ENCODE peak calls at places on chromosome 5, in nine cellular contexts. One of them, this sample, is unnamed.

GRCh38 chr5:94021246-94021645 is 279.8 kb upstream of the POU5F2 start:
- DNase-seq in thyroid gland: no peak
- DNase-seq in endothelial cell: no peak
- DNase-seq in lower leg skin: no peak
- DNase-seq in GM23338: no peak
- DNase-seq in BJ: no peak
- DNase-seq in AG10803: peak; percentile 66
- DNase-seq in epithelial cell of esophagus: peak; percentile 80
- DNase-seq in GM20000: no peak
- DNase-seq in this sample: peak; percentile 57

GRCh38 chr5:10452768-10453331 is 11.2 kb downstream of the ROPN1L start:
- DNase-seq in thyroid gland: peak; percentile 20
- DNase-seq in endothelial cell: peak; percentile 26
- DNase-seq in lower leg skin: no peak
- DNase-seq in GM23338: peak; percentile 87
- DNase-seq in BJ: peak; percentile 67
- DNase-seq in AG10803: peak; percentile 94
- DNase-seq in epithelial cell of esophagus: peak; percentile 88
- DNase-seq in GM20000: peak; percentile 82
- DNase-seq in this sample: peak; percentile 94

GRCh38 chr5:14452685-14453084 is 128.9 kb upstream of the OTULINL start:
- DNase-seq in thyroid gland: no peak
- DNase-seq in endothelial cell: no peak
- DNase-seq in lower leg skin: no peak
- DNase-seq in GM23338: no peak
- DNase-seq in BJ: no peak
- DNase-seq in AG10803: peak; percentile 50
- DNase-seq in epithelial cell of esophagus: no peak
- DNase-seq in GM20000: no peak
- DNase-seq in this sample: no peak

GRCh38 chr5:61327761-61328753 is 4.0 kb upstream of the ZSWIM6 start:
- DNase-seq in thyroid gland: no peak
- DNase-seq in endothelial cell: no peak
- DNase-seq in lower leg skin: no peak
- DNase-seq in GM23338: peak; percentile 40
- DNase-seq in BJ: no peak
- DNase-seq in AG10803: peak; percentile 85
- DNase-seq in epithelial cell of esophagus: peak; percentile 81
- DNase-seq in GM20000: peak; percentile 60
- DNase-seq in this sample: peak; percentile 85

GRCh38 chr5:116671211-116671736 is 96.7 kb upstream of the SEMA6A start:
- DNase-seq in thyroid gland: no peak
- DNase-seq in endothelial cell: no peak
- DNase-seq in lower leg skin: no peak
- DNase-seq in GM23338: no peak
- DNase-seq in BJ: no peak
- DNase-seq in AG10803: no peak
- DNase-seq in epithelial cell of esophagus: no peak
- DNase-seq in GM20000: peak; percentile 63
- DNase-seq in this sample: no peak

GRCh38 chr5:15560421-15560820 is 60.4 kb downstream of the FBXL7 start:
- DNase-seq in thyroid gland: no peak
- DNase-seq in endothelial cell: no peak
- DNase-seq in lower leg skin: no peak
- DNase-seq in GM23338: no peak
- DNase-seq in BJ: no peak
- DNase-seq in AG10803: peak; percentile 23
- DNase-seq in epithelial cell of esophagus: peak; percentile 17
- DNase-seq in GM20000: no peak
- DNase-seq in this sample: no peak

GRCh38 chr5:54261596-54261995 is 48.8 kb downstream of the ARL15 start:
- DNase-seq in thyroid gland: no peak
- DNase-seq in endothelial cell: no peak
- DNase-seq in lower leg skin: no peak
- DNase-seq in GM23338: no peak
- DNase-seq in BJ: no peak
- DNase-seq in AG10803: no peak
- DNase-seq in epithelial cell of esophagus: no peak
- DNase-seq in GM20000: no peak
- DNase-seq in this sample: no peak

GRCh38 chr5:135396459-135397055 is 2.5 kb downstream of the MACROH2A1 start:
- DNase-seq in thyroid gland: no peak
- DNase-seq in endothelial cell: no peak
- DNase-seq in lower leg skin: no peak
- DNase-seq in GM23338: no peak
- DNase-seq in BJ: no peak
- DNase-seq in AG10803: no peak
- DNase-seq in epithelial cell of esophagus: peak; percentile 82
- DNase-seq in GM20000: no peak
- DNase-seq in this sample: no peak

GRCh38 chr5:134994560-134995156 is 27.0 kb downstream of the CATSPER3 start:
- DNase-seq in thyroid gland: no peak
- DNase-seq in endothelial cell: no peak
- DNase-seq in lower leg skin: no peak
- DNase-seq in GM23338: no peak
- DNase-seq in BJ: no peak
- DNase-seq in AG10803: no peak
- DNase-seq in epithelial cell of esophagus: no peak
- DNase-seq in GM20000: no peak
- DNase-seq in this sample: no peak

GRCh38 chr5:140364472-140364765 is 4.4 kb downstream of the SLC4A9 start:
- DNase-seq in thyroid gland: no peak
- DNase-seq in endothelial cell: no peak
- DNase-seq in lower leg skin: no peak
- DNase-seq in GM23338: no peak
- DNase-seq in BJ: no peak
- DNase-seq in AG10803: no peak
- DNase-seq in epithelial cell of esophagus: no peak
- DNase-seq in GM20000: no peak
- DNase-seq in this sample: no peak

GRCh38 chr5:140365282-140365681 is 5.3 kb downstream of the SLC4A9 start:
- DNase-seq in thyroid gland: no peak
- DNase-seq in endothelial cell: no peak
- DNase-seq in lower leg skin: no peak
- DNase-seq in GM23338: no peak
- DNase-seq in BJ: no peak
- DNase-seq in AG10803: no peak
- DNase-seq in epithelial cell of esophagus: no peak
- DNase-seq in GM20000: no peak
- DNase-seq in this sample: no peak

GRCh38 chr5:140366770-140367630 is 7.0 kb downstream of the SLC4A9 start:
- DNase-seq in thyroid gland: no peak
- DNase-seq in endothelial cell: no peak
- DNase-seq in lower leg skin: no peak
- DNase-seq in GM23338: peak; percentile 22
- DNase-seq in BJ: no peak
- DNase-seq in AG10803: no peak
- DNase-seq in epithelial cell of esophagus: no peak
- DNase-seq in GM20000: peak; percentile 0
- DNase-seq in this sample: no peak

GRCh38 chr5:140365941-140366340 is 5.9 kb downstream of the SLC4A9 start:
- DNase-seq in thyroid gland: no peak
- DNase-seq in endothelial cell: no peak
- DNase-seq in lower leg skin: no peak
- DNase-seq in GM23338: no peak
- DNase-seq in BJ: no peak
- DNase-seq in AG10803: no peak
- DNase-seq in epithelial cell of esophagus: no peak
- DNase-seq in GM20000: peak; percentile 1
- DNase-seq in this sample: no peak

DNA sequence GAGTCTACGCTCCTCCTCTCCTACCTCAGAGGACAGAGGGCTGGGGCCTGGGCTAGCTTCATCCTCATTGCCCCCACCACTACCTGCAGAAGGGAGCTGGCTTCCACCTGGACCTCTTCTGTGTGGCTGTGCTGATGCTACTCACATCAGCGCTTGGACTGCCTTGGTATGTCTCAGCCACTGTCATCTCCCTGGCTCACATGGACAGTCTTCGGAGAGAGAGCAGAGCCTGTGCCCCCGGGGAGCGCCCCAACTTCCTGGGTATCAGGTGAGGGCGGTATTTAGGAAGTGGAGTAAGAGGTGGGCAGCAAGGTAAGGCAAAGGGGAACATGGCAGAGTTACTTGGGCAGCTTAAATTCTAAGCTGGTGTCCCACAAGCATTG is 7.6 kb downstream of the SLC4A9 start:
- DNase-seq in thyroid gland: no peak
- DNase-seq in endothelial cell: no peak
- DNase-seq in lower leg skin: no peak
- DNase-seq in GM23338: no peak
- DNase-seq in BJ: no peak
- DNase-seq in AG10803: no peak
- DNase-seq in epithelial cell of esophagus: no peak
- DNase-seq in GM20000: no peak
- DNase-seq in this sample: no peak
- TF ChIP-seq CTCF in thyroid gland: no peak
- TF ChIP-seq CTCF in endothelial cell: no peak
- TF ChIP-seq CTCF in lower leg skin: no peak
- TF ChIP-seq CTCF in GM23338: no peak
- TF ChIP-seq CTCF in BJ: no peak
- TF ChIP-seq CTCF in AG10803: no peak
- TF ChIP-seq CTCF in epithelial cell of esophagus: no peak
- TF ChIP-seq CTCF in GM20000: no peak
- TF ChIP-seq CTCF in this sample: no peak

GRCh38 chr5:53180971-53181370 is 71.4 kb upstream of the MOCS2 start:
- DNase-seq in thyroid gland: no peak
- DNase-seq in endothelial cell: no peak
- DNase-seq in lower leg skin: no peak
- DNase-seq in GM23338: no peak
- DNase-seq in BJ: no peak
- DNase-seq in AG10803: peak; percentile 37
- DNase-seq in epithelial cell of esophagus: no peak
- DNase-seq in GM20000: no peak
- DNase-seq in this sample: no peak

GRCh38 chr5:53179681-53180080 is 70.1 kb upstream of the MOCS2 start:
- DNase-seq in thyroid gland: no peak
- DNase-seq in endothelial cell: no peak
- DNase-seq in lower leg skin: no peak
- DNase-seq in GM23338: no peak
- DNase-seq in BJ: no peak
- DNase-seq in AG10803: peak; percentile 72
- DNase-seq in epithelial cell of esophagus: no peak
- DNase-seq in GM20000: no peak
- DNase-seq in this sample: no peak

GRCh38 chr5:53173083-53173482 is 63.5 kb upstream of the MOCS2 start:
- DNase-seq in thyroid gland: no peak
- DNase-seq in endothelial cell: no peak
- DNase-seq in lower leg skin: peak; percentile 27
- DNase-seq in GM23338: no peak
- DNase-seq in BJ: no peak
- DNase-seq in AG10803: peak; percentile 58
- DNase-seq in epithelial cell of esophagus: peak; percentile 95
- DNase-seq in GM20000: no peak
- DNase-seq in this sample: no peak

GRCh38 chr5:53178830-53179229 is 69.3 kb upstream of the MOCS2 start:
- DNase-seq in thyroid gland: no peak
- DNase-seq in endothelial cell: no peak
- DNase-seq in lower leg skin: no peak
- DNase-seq in GM23338: no peak
- DNase-seq in BJ: no peak
- DNase-seq in AG10803: no peak
- DNase-seq in epithelial cell of esophagus: no peak
- DNase-seq in GM20000: no peak
- DNase-seq in this sample: no peak
- TF ChIP-seq CTCF in thyroid gland: no peak
- TF ChIP-seq CTCF in endothelial cell: no peak
- TF ChIP-seq CTCF in lower leg skin: no peak
- TF ChIP-seq CTCF in GM23338: no peak
- TF ChIP-seq CTCF in BJ: no peak
- TF ChIP-seq CTCF in AG10803: no peak
- TF ChIP-seq CTCF in epithelial cell of esophagus: no peak
- TF ChIP-seq CTCF in GM20000: no peak
- TF ChIP-seq CTCF in this sample: no peak

GRCh38 chr5:62791059-62791458 is 212.4 kb downstream of the LRRC70 start:
- DNase-seq in thyroid gland: no peak
- DNase-seq in endothelial cell: no peak
- DNase-seq in lower leg skin: no peak
- DNase-seq in GM23338: peak; percentile 47
- DNase-seq in BJ: no peak
- DNase-seq in AG10803: no peak
- DNase-seq in epithelial cell of esophagus: peak; percentile 12
- DNase-seq in GM20000: no peak
- DNase-seq in this sample: peak; percentile 52
- TF ChIP-seq CTCF in thyroid gland: no peak
- TF ChIP-seq CTCF in endothelial cell: no peak
- TF ChIP-seq CTCF in lower leg skin: no peak
- TF ChIP-seq CTCF in GM23338: peak; percentile 67
- TF ChIP-seq CTCF in BJ: peak; percentile 23
- TF ChIP-seq CTCF in AG10803: peak; percentile 6
- TF ChIP-seq CTCF in epithelial cell of esophagus: peak; percentile 24
- TF ChIP-seq CTCF in GM20000: peak; percentile 18
- TF ChIP-seq CTCF in this sample: peak; percentile 52

DNA sequence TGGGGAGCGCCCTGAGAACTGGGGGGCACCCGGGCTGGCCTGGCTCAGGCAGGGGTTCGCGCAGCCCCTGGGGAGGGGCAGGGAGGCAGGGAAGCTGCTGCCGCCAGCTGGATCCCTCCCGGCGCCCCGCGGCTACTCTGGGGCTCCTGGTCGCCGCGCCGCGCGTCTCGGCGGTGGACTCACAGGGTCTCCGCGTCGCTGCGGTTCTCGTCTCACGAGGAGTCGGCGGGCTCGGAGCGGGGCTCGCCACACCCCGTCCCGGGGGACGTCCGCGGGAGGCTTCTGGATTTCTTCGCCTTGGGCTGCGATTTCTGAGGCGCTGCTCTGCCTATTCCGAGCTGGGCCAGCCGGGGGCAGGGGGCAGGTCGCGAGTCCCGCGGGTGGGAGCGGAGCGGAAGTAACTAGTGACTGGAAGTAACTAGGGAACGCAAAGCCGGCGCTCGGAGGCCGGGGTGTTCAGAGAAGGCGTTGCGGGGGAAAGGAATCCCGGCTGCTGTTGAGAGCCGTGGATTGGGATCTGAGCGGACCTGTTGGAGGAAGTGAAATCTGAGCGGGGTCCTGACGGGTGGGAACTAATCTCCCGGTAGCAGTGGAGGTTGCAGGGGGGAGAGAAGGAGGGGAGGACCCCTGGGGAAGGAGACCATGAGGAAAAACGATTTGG is 509 bp downstream of the CYSTM1 start:
- DNase-seq in thyroid gland: peak; percentile 79
- DNase-seq in endothelial cell: peak; percentile 70
- DNase-seq in lower leg skin: peak; percentile 64
- DNase-seq in GM23338: peak; percentile 79
- DNase-seq in BJ: no peak
- DNase-seq in AG10803: peak; percentile 75
- DNase-seq in epithelial cell of esophagus: peak; percentile 49
- DNase-seq in GM20000: peak; percentile 73
- DNase-seq in this sample: peak; percentile 66
- TF ChIP-seq CTCF in thyroid gland: no peak
- TF ChIP-seq CTCF in endothelial cell: no peak
- TF ChIP-seq CTCF in lower leg skin: no peak
- TF ChIP-seq CTCF in GM23338: no peak
- TF ChIP-seq CTCF in BJ: peak; percentile 38
- TF ChIP-seq CTCF in AG10803: peak; percentile 35
- TF ChIP-seq CTCF in epithelial cell of esophagus: no peak
- TF ChIP-seq CTCF in GM20000: no peak
- TF ChIP-seq CTCF in this sample: peak; percentile 15

GRCh38 chr5:158302029-158302428 is 443.1 kb upstream of the CLINT1 start:
- DNase-seq in thyroid gland: no peak
- DNase-seq in endothelial cell: no peak
- DNase-seq in lower leg skin: no peak
- DNase-seq in GM23338: no peak
- DNase-seq in BJ: no peak
- DNase-seq in AG10803: no peak
- DNase-seq in epithelial cell of esophagus: peak; percentile 2
- DNase-seq in GM20000: no peak
- DNase-seq in this sample: no peak
- TF ChIP-seq CTCF in thyroid gland: no peak
- TF ChIP-seq CTCF in endothelial cell: no peak
- TF ChIP-seq CTCF in lower leg skin: no peak
- TF ChIP-seq CTCF in GM23338: no peak
- TF ChIP-seq CTCF in BJ: no peak
- TF ChIP-seq CTCF in AG10803: no peak
- TF ChIP-seq CTCF in epithelial cell of esophagus: no peak
- TF ChIP-seq CTCF in GM20000: no peak
- TF ChIP-seq CTCF in this sample: no peak